ENCODE peak calls at places on chromosome 6, in nine cellular contexts. A is A549, N is Panc1, V is HCT116, F is GM23338, M is K562, B is HepG2, Y is GM12878, J is SK-N-SH. I is an unnamed sample.

GRCh38 chr6:170255426-170256125 is 35.3 kb downstream of the DLL1 start:
- DNase-seq in V (no peak), J (peak; percentile 56), M (no peak), N (no peak), Y (no peak), B (no peak), F (no peak), A (no peak), I (no peak)

GRCh38 chr6:134420638-134421181 is 102.8 kb upstream of the SGK1 start:
- DNase-seq in A (peak; percentile 75), M (no peak), J (no peak), V (no peak), B (no peak), F (no peak), N (no peak), Y (no peak), I (no peak)

GRCh38 chr6:83854766-83855165 is 1.6 kb downstream of the RIPPLY2 start:
- DNase-seq in B (no peak), F (no peak), M (no peak), A (no peak), N (no peak), Y (no peak), J (no peak), V (no peak), I (no peak)

GRCh38 chr6:144762450-144762849 is 477.3 kb downstream of the UTRN start:
- DNase-seq in J (no peak), F (no peak), B (peak; percentile 8), V (no peak), M (no peak), N (no peak), Y (no peak), A (no peak), I (no peak)

GRCh38 chr6:48032156-48032555 is 78.8 kb downstream of the PTCHD4 start:
- DNase-seq in A (peak; percentile 8), V (no peak), N (no peak), M (no peak), F (no peak), B (peak; percentile 28), J (no peak), Y (no peak), I (no peak)

GRCh38 chr6:147390909-147391536 is 117.5 kb upstream of the SAMD5 start:
- DNase-seq in N (no peak), Y (no peak), J (no peak), B (peak; percentile 27), M (peak; percentile 34), A (peak; percentile 29), V (peak; percentile 21), F (peak; percentile 43), I (no peak)

GRCh38 chr6:3838992-3839867 is 9.9 kb upstream of the FAM50B start:
- DNase-seq in N (no peak), M (no peak), V (no peak), J (no peak), A (no peak), B (peak; percentile 95), F (no peak), Y (no peak), I (no peak)

GRCh38 chr6:11785449-11785951 is 6.9 kb upstream of the ADTRP start:
- DNase-seq in B (no peak), N (no peak), A (no peak), J (no peak), V (no peak), F (no peak), Y (peak; percentile 73), M (peak; percentile 41), I (no peak)

GRCh38 chr6:162070639-162071038 is 656.9 kb downstream of the PRKN start:
- DNase-seq in J (no peak), M (no peak), V (no peak), N (no peak), Y (no peak), B (no peak), F (no peak), A (no peak), I (no peak)

GRCh38 chr6:112149236-112149635 is 61.8 kb downstream of the FAM229B start:
- DNase-seq in N (no peak), B (no peak), V (no peak), M (no peak), Y (no peak), A (no peak), F (no peak), J (peak; percentile 17), I (no peak)

GRCh38 chr6:90217621-90218496 is 78.8 kb downstream of the BACH2 start:
- DNase-seq in Y (no peak), N (no peak), F (no peak), M (no peak), V (no peak), J (no peak), B (peak; percentile 62), A (peak; percentile 87), I (no peak)

GRCh38 chr6:148239777-148240462 is 102.7 kb upstream of the SASH1 start:
- DNase-seq in F (no peak), A (no peak), M (no peak), Y (no peak), J (no peak), V (no peak), B (no peak), N (no peak), I (no peak)

GRCh38 chr6:155595264-155595663 is 139.6 kb upstream of the NOX3 start:
- DNase-seq in B (no peak), Y (no peak), F (no peak), M (peak; percentile 6), J (no peak), A (no peak), N (no peak), V (no peak), I (no peak)

GRCh38 chr6:169153401-169153800 is 100.2 kb downstream of the THBS2 start:
- DNase-seq in A (no peak), J (no peak), N (no peak), F (no peak), Y (no peak), V (no peak), M (no peak), B (no peak), I (no peak)

GRCh38 chr6:87139236-87139635 is 16.1 kb upstream of the ZNF292 start:
- DNase-seq in J (peak; percentile 42), Y (no peak), V (peak; percentile 54), B (peak; percentile 48), M (peak; percentile 45), N (no peak), A (peak; percentile 49), F (peak; percentile 83), I (peak; percentile 52)

GRCh38 chr6:455006-455585 is 63.5 kb downstream of the IRF4 start:
- DNase-seq in V (no peak), M (no peak), F (no peak), B (no peak), A (no peak), J (peak; percentile 2), Y (no peak), N (no peak), I (no peak)

GRCh38 chr6:139030539-139030938 is 2.0 kb downstream of the ABRACL start:
- DNase-seq in M (no peak), B (no peak), V (no peak), N (no peak), F (no peak), J (no peak), A (no peak), Y (peak; percentile 48), I (peak; percentile 76)
- TF ChIP-seq REST in M (no peak), B (no peak), V (no peak), N (no peak), F (no peak), J (no peak), A (no peak), Y (no peak), I (no peak)

DNA sequence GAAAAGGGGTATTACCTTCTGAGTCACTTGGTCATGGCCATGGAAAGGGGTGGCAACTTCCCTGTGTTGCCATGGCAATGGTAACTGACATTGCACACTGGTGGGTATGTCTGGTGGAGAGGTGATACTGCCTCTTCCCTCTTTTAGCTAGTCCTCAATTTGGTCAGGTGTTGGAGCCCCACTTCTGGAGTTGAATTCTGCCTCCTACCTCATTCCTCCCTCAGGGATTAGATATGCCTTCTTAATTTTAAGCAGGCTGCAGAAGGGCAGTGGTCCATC is 2.2 kb upstream of the ZKSCAN4 start:
- DNase-seq in V (no peak), B (no peak), J (no peak), A (no peak), F (peak; percentile 12), N (no peak), M (no peak), Y (no peak), I (no peak)
- TF ChIP-seq REST in V (no peak), B (no peak), J (no peak), A (no peak), F (no peak), N (no peak), M (no peak), Y (no peak), I (no peak)

DNA sequence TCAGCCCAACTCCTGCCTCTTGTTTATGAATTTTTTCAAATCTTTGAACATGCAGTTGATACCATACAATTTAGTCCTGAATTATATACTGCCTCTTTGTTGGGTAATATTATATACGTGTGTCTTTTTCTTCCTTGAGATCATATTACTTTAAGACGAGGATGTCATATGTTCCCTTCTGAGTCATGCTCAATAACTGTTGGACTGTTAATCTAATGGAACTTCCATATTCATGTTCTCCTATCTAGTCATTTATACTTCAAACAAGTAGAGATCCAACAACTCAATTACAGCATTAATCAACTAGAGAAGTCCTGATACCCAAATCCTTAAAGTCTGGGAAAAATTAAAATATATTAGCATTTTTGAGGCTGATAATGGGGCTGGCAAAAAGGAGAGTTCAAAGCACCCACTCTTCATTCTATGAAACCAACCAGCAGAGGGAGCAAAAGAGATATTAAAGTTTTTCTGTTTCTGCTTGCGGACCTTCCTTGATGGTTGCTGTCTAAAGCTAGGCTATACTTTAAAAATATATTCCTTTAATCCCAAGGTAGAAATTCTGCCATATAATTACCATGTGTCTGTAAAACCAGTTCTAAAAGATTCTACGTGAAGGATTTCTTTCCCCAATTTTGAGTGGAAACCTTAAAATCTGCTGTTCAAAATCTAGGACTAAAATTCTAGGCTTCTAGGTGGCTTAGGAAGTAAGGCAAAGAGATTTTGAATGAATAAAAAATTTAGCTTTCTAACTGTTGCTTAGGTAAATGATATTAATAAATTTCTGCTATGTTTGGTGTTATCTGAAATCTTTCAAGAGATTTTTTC is 498.9 kb downstream of the BCKDHB start:
- DNase-seq in V (peak; percentile 42), A (peak; percentile 14), M (peak; percentile 2), J (peak; percentile 21), Y (no peak), N (no peak), B (peak; percentile 18), F (peak; percentile 74), I (no peak)
- TF ChIP-seq REST in V (no peak), A (no peak), M (no peak), J (no peak), Y (no peak), N (no peak), B (no peak), F (no peak), I (no peak)

DNA sequence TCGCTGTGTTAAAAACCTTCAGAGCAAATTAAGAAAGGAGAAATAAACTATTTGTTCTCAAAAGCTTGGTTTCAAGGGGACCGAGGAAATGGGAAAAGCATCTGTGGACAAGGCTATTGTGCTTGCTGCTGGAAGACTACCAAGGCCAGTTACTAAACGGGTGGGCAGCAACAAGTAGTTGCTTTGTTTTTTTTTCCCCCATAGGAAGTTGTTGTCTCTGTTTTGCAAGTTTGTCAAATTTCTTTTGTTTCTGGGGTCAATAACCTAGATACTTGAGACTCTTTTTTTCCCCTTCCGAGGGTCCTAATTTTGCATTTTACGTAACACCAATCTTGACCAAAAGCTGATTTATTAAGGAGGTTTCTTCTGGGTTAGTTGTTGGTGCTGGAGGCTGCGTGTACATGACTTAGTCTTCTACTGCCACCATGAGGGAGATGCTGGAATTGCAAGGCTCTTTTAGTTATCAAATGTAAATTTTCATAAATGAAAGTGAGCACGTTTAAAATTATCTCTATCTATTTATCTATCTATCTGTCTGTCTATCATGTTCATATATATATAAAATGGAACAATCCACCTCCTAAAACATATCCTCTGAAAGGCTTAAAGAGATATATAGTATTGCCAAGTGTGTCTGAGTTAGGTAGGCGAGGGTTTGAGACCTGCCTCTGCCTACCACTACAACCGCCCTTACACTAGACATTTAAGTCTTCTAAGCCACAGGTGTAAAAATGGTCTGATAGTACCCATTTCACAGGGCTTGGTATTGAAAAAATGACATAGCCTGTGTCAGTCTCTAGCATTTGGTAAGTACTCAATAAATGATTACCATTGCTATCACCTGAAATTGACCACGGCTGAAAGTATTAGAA is 60.3 kb downstream of the GCLC start:
- DNase-seq in A (peak; percentile 67), V (peak; percentile 55), Y (no peak), J (peak; percentile 27), M (peak; percentile 75), B (peak; percentile 67), F (peak; percentile 83), N (peak; percentile 54), I (no peak)
- TF ChIP-seq REST in A (no peak), V (no peak), Y (no peak), J (no peak), M (no peak), B (no peak), F (no peak), N (no peak), I (no peak)